ENCODE peak calls at places on chromosomes 6 and 20, in six cellular contexts. A, F, R, U, S and T are unnamed samples.

GRCh38 chr6:160256445-160256844 is 2.2 kb downstream of the SLC22A2 start:
- DNase-seq in A (no peak), F (no peak), R (no peak), U (no peak), S (no peak), T (no peak)

GRCh38 chr6:157822221-157823000 is 635 bp upstream of the SNX9 start:
- DNase-seq in A (no peak), F (no peak), R (peak), U (no peak), S (no peak), T (no peak)

GRCh38 chr6:16055852-16056251 is 73.0 kb upstream of the MYLIP start:
- DNase-seq in A (no peak), F (no peak), R (no peak), U (no peak), S (no peak), T (no peak)

GRCh38 chr6:40852667-40853383 is 186.2 kb downstream of the UNC5CL start:
- DNase-seq in A (no peak), F (peak), R (no peak), U (no peak), S (no peak), T (peak)

GRCh38 chr6:17493286-17493685 is 99.9 kb downstream of the CAP2 start:
- DNase-seq in A (peak), F (no peak), R (no peak), U (peak), S (peak), T (no peak)

GRCh38 chr6:16059496-16059895 is 69.4 kb upstream of the MYLIP start:
- DNase-seq in A (no peak), F (no peak), R (no peak), U (no peak), S (no peak), T (peak)

GRCh38 chr6:123808556-123808955 is 4.9 kb downstream of the NKAIN2 start:
- DNase-seq in A (no peak), F (no peak), R (no peak), U (no peak), S (no peak), T (no peak)

GRCh38 chr6:16683524-16684194 is 77.6 kb downstream of the ATXN1 start:
- DNase-seq in A (peak), F (peak), R (peak), U (peak), S (peak), T (no peak)

GRCh38 chr6:7267521-7268091 is 45.4 kb downstream of the SSR1 start:
- DNase-seq in A (peak), F (peak), R (peak), U (peak), S (peak), T (peak)

GRCh38 chr6:134063966-134064445 is 11.6 kb upstream of the SLC2A12 start:
- DNase-seq in A (peak), F (peak), R (no peak), U (peak), S (peak), T (peak)

GRCh38 chr6:28537509-28538140 is 11.9 kb downstream of the GPX5 start:
- DNase-seq in A (peak), F (no peak), R (no peak), U (no peak), S (no peak), T (no peak)

GRCh38 chr20:32539817-32540675 is 45.1 kb downstream of the NOL4L start:
- DNase-seq in A (no peak), F (no peak), R (no peak), U (no peak), S (no peak), T (no peak)

GRCh38 chr6:30515106-30515505 is 25.8 kb downstream of the HLA-E start:
- DNase-seq in A (no peak), F (no peak), R (no peak), U (no peak), S (no peak), T (no peak)

GRCh38 chr6:73349311-73349710 is 4.8 kb downstream of the DPPA5 start:
- DNase-seq in A (no peak), F (no peak), R (no peak), U (no peak), S (no peak), T (no peak)

GRCh38 chr20:2032168-2032567 is 38.3 kb upstream of the PDYN start:
- DNase-seq in A (no peak), F (no peak), R (no peak), U (no peak), S (no peak), T (no peak)

GRCh38 chr20:10469599-10469998 is 34.5 kb downstream of the SLX4IP start:
- DNase-seq in A (peak), F (peak), R (peak), U (peak), S (peak), T (peak)

GRCh38 chr20:18857640-18858039 is 44.1 kb downstream of the SCP2D1 start:
- DNase-seq in A (no peak), F (peak), R (no peak), U (peak), S (no peak), T (no peak)

GRCh38 chr6:108549241-108549640 is 11.5 kb upstream of the FOXO3 start:
- DNase-seq in A (no peak), F (no peak), R (no peak), U (no peak), S (no peak), T (no peak)

GRCh38 chr6:83463886-83464285 is 33.0 kb upstream of the ME1 start:
- DNase-seq in A (no peak), F (no peak), R (no peak), U (no peak), S (peak), T (no peak)

GRCh38 chr6:31358302-31358701 is 1.3 kb upstream of the HLA-B start:
- DNase-seq in A (no peak), F (no peak), R (no peak), U (no peak), S (no peak), T (no peak)

GRCh38 chr6:26104457-26105108 is 17.4 kb downstream of the HFE start:
- DNase-seq in A (no peak), F (peak), R (no peak), U (no peak), S (no peak), T (peak)

GRCh38 chr6:80091506-80091905 is 15.0 kb upstream of the BCKDHB start:
- DNase-seq in A (no peak), F (no peak), R (no peak), U (no peak), S (no peak), T (no peak)

DNA sequence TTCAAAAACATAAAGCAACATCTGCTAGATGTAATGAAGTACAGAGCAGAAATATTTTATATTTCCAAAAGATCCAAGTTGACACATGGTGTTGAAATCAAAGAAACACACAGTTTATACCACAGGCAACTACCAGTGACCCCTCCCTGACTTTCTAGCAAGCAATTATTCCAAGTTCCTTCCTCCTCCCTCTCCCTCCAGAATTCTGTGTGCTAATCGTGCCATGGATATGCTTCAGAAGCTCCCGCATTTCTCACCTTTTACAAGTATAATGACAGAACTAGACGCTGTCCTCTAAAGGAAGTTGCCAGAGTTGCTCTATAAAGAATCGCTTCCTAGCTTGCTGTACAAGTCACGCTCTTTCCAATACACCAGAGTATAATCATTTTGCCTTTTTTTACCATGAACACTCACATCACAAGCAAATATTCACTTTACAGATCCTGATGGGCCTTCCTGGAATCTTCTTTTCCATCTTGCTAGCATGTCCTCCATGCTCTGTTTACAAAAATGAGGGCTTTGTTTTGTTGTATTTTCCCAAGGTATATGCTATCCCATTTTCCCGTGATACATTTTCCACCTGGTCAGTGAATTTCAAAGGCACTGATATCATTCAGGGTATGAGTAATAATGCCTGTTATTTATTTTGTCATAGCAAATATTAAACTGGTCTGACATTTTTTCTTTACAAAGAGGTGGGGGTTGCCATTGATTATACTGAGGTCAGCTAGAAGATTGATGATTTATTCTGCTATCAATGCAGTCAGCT is 64.4 kb downstream of the ARHGAP18 start:
- DNase-seq in A (no peak), F (no peak), R (no peak), U (no peak), S (peak), T (no peak)
- H3K4me3 ChIP-seq in A (no peak), F (no peak), R (no peak), U (no peak), S (no peak), T (no peak)

GRCh38 chr20:51400051-51400926 is 142.2 kb downstream of the NFATC2 start:
- DNase-seq in A (no peak), F (no peak), R (no peak), U (no peak), S (no peak), T (no peak)
- H3K4me3 ChIP-seq in A (no peak), F (no peak), R (no peak), U (no peak), S (no peak), T (no peak)

GRCh38 chr20:21513881-21514540 is at the start of gene NKX2-2:
- DNase-seq in A (no peak), F (peak), R (no peak), U (peak), S (no peak), T (no peak)

GRCh38 chr20:21516180-21516567 is 2.3 kb upstream of the NKX2-2 start:
- DNase-seq in A (no peak), F (peak), R (no peak), U (no peak), S (no peak), T (no peak)

GRCh38 chr20:21514553-21515251 is 838 bp upstream of the NKX2-2 start:
- DNase-seq in A (no peak), F (peak), R (no peak), U (no peak), S (no peak), T (no peak)

GRCh38 chr20:21516861-21517565 is 3.1 kb upstream of the NKX2-2 start:
- DNase-seq in A (no peak), F (peak), R (no peak), U (no peak), S (no peak), T (no peak)

GRCh38 chr20:21515300-21516179 is 1.7 kb upstream of the NKX2-2 start:
- DNase-seq in A (no peak), F (peak), R (no peak), U (no peak), S (no peak), T (no peak)
- H3K4me3 ChIP-seq in A (no peak), F (peak), R (peak), U (no peak), S (no peak), T (no peak)

DNA sequence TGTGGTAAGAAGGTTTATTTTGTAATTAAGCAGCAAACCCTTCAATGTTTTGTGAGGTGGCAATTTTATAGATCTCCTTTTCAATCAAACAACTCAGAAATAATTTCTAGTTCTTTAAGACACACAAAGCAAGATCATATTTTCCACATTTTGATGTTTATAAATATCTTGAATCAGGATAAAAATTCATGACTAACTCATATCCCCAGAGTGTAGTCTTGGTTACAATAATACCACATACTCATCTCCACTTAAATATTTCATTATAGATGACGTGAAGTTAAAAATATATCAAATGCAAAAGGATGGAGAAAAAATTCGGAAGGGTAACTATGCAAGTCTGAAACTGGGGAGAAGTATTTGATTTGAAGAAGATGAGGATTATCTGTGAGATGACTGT is 59.8 kb upstream of the HIVEP1 start:
- DNase-seq in A (no peak), F (no peak), R (no peak), U (no peak), S (no peak), T (no peak)
- H3K4me3 ChIP-seq in A (no peak), F (no peak), R (no peak), U (no peak), S (no peak), T (no peak)

GRCh38 chr6:14621518-14621917 is 503.9 kb downstream of the CD83 start:
- DNase-seq in A (no peak), F (peak), R (no peak), U (no peak), S (no peak), T (no peak)

GRCh38 chr6:14630136-14630535 is 512.6 kb downstream of the CD83 start:
- DNase-seq in A (no peak), F (no peak), R (no peak), U (no peak), S (no peak), T (no peak)

GRCh38 chr6:14622135-14622534 is 504.6 kb downstream of the CD83 start:
- DNase-seq in A (no peak), F (no peak), R (no peak), U (no peak), S (no peak), T (no peak)

GRCh38 chr6:14622878-14623542 is 505.4 kb downstream of the CD83 start:
- DNase-seq in A (no peak), F (no peak), R (no peak), U (no peak), S (no peak), T (no peak)

GRCh38 chr6:14625173-14625895 is 507.8 kb downstream of the CD83 start:
- DNase-seq in A (no peak), F (no peak), R (no peak), U (no peak), S (no peak), T (no peak)
- H3K4me3 ChIP-seq in A (no peak), F (no peak), R (no peak), U (no peak), S (no peak), T (no peak)

GRCh38 chr20:17560344-17561074 is 9.4 kb upstream of the DSTN start:
- DNase-seq in A (no peak), F (no peak), R (no peak), U (no peak), S (no peak), T (no peak)

GRCh38 chr20:17558154-17558940 is 11.5 kb upstream of the DSTN start:
- DNase-seq in A (peak), F (peak), R (peak), U (peak), S (peak), T (peak)

GRCh38 chr20:17559338-17559737 is 10.5 kb upstream of the DSTN start:
- DNase-seq in A (no peak), F (no peak), R (no peak), U (no peak), S (no peak), T (no peak)

GRCh38 chr20:17557675-17558006 is 12.2 kb upstream of the DSTN start:
- DNase-seq in A (peak), F (no peak), R (no peak), U (peak), S (peak), T (peak)

GRCh38 chr20:17558941-17559304 is 11.0 kb upstream of the DSTN start:
- DNase-seq in A (no peak), F (no peak), R (no peak), U (no peak), S (no peak), T (no peak)
- H3K4me3 ChIP-seq in A (no peak), F (no peak), R (no peak), U (peak), S (no peak), T (no peak)

DNA sequence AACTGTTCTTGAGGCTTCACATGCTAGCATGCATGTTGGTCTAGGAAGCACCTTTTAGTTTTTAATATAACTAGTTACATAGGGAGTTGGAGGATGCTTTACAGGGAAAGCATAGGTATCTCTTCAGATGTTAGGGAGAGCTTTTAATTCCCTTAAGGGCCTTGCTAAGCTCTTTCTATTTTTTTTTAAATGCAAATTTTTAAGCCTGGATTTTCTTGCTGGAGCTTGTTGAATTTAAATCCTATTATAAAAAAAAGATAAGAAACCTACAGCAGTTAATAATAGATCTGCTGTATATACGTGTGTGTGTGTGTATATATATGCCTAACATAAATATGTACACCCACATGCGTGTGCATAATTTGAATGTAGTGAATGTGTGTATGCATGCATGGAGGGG is 79.0 kb downstream of the FIG4 start:
- DNase-seq in A (no peak), F (no peak), R (no peak), U (no peak), S (no peak), T (no peak)
- H3K4me3 ChIP-seq in A (no peak), F (no peak), R (no peak), U (no peak), S (no peak), T (no peak)

GRCh38 chr20:59993736-59994484 is 35.7 kb downstream of the CDH26 start:
- DNase-seq in A (no peak), F (no peak), R (no peak), U (no peak), S (no peak), T (no peak)
- H3K4me3 ChIP-seq in A (no peak), F (no peak), R (no peak), U (no peak), S (no peak), T (no peak)

DNA sequence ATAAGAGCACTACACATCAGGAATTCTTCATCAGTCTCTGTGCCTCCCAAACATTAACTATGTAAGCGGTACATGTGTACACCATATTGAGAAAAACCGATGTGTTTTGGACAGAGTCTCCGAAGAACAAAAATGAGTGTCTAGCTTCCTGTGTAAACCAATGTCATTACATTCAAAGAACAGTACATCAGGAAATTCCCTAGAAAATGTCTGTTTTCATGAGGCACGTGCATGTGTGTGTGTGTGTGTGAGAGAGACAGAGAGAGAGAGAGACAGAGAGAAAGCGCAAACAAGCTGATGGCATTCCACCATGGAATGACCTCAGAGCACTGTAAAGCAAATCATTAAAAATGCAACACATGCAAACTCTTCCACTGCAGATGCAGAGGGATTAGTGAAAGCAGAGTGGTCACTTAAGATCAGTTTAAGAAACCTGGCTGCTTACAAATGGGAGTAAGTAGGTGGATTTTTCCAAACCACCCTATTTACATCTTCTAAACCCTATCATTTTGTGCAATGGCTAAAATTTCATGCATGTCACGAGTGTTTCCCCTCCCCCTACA is 133.9 kb downstream of the HIVEP2 start:
- DNase-seq in A (no peak), F (no peak), R (no peak), U (peak), S (peak), T (no peak)
- H3K4me3 ChIP-seq in A (no peak), F (no peak), R (no peak), U (no peak), S (no peak), T (no peak)

DNA sequence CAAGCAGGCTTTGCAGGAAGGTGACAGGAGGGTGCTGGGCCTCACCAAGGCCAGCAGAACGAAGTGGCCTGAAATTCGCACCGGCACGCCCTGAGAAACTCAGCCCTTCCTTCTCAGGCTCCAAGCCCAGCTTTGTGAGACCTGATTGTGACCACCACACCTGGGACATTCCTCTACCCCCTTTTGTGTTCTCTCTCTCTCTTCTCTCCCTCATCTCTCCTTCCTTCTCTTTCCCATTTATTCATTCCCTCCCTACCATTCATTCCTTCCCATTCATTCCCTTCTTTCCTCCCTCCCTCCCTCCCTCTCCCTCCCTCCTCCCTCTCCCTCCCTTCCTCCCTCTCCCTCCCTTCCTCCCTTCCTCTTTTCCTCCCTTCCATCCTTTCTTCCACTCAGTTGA is 8.8 kb downstream of the CD93 start:
- DNase-seq in A (no peak), F (no peak), R (no peak), U (no peak), S (no peak), T (no peak)
- H3K4me3 ChIP-seq in A (no peak), F (no peak), R (no peak), U (no peak), S (no peak), T (no peak)